ENCODE peak calls at places on chromosomes 3 and 15, in six cellular contexts. One of them, this sample, is unnamed.

GRCh38 chr3:184175506-184175905 is 851 bp downstream of the AP2M1 start:
- DNase-seq in AML-193: no peak
- DNase-seq in anterior cingulate cortex: no peak
- DNase-seq in cortex of kidney: no peak
- DNase-seq in PC-3: no peak
- DNase-seq in T1000: no peak
- DNase-seq in this sample: no peak

GRCh38 chr3:82568776-82569338 is 807.4 kb upstream of the GBE1 start:
- DNase-seq in anterior cingulate cortex: no peak
- DNase-seq in T1000: no peak
- DNase-seq in cortex of kidney: no peak
- DNase-seq in PC-3: no peak
- DNase-seq in AML-193: no peak
- DNase-seq in this sample: no peak

GRCh38 chr3:54891540-54891897 is 36.3 kb downstream of the LRTM1 start:
- DNase-seq in AML-193: no peak
- DNase-seq in PC-3: peak
- DNase-seq in T1000: peak
- DNase-seq in cortex of kidney: no peak
- DNase-seq in anterior cingulate cortex: peak
- DNase-seq in this sample: peak

GRCh38 chr3:9715127-9715526 is 11.5 kb downstream of the CPNE9 start:
- DNase-seq in cortex of kidney: no peak
- DNase-seq in AML-193: no peak
- DNase-seq in PC-3: peak
- DNase-seq in anterior cingulate cortex: no peak
- DNase-seq in T1000: no peak
- DNase-seq in this sample: no peak

GRCh38 chr15:43329222-43329959 is 982 bp downstream of the LCMT2 start:
- DNase-seq in T1000: no peak
- DNase-seq in anterior cingulate cortex: peak
- DNase-seq in AML-193: no peak
- DNase-seq in cortex of kidney: no peak
- DNase-seq in PC-3: no peak
- DNase-seq in this sample: no peak

GRCh38 chr15:48440084-48440483 is 108.9 kb downstream of the DUT start:
- DNase-seq in T1000: no peak
- DNase-seq in cortex of kidney: no peak
- DNase-seq in PC-3: no peak
- DNase-seq in AML-193: no peak
- DNase-seq in anterior cingulate cortex: no peak
- DNase-seq in this sample: no peak

GRCh38 chr3:11538581-11538980 is 105.1 kb downstream of the VGLL4 start:
- DNase-seq in T1000: no peak
- DNase-seq in cortex of kidney: no peak
- DNase-seq in AML-193: no peak
- DNase-seq in PC-3: no peak
- DNase-seq in anterior cingulate cortex: no peak
- DNase-seq in this sample: no peak

GRCh38 chr3:50675179-50676030 is 678 bp downstream of the DOCK3 start:
- DNase-seq in AML-193: no peak
- DNase-seq in PC-3: no peak
- DNase-seq in T1000: no peak
- DNase-seq in cortex of kidney: no peak
- DNase-seq in anterior cingulate cortex: peak
- DNase-seq in this sample: no peak

GRCh38 chr15:34651962-34652725 is 68.7 kb upstream of the GOLGA8B start:
- DNase-seq in anterior cingulate cortex: no peak
- DNase-seq in PC-3: no peak
- DNase-seq in cortex of kidney: no peak
- DNase-seq in T1000: no peak
- DNase-seq in AML-193: no peak
- DNase-seq in this sample: no peak

GRCh38 chr3:32106929-32107362 is 526 bp downstream of the GPD1L start:
- DNase-seq in cortex of kidney: no peak
- DNase-seq in T1000: peak
- DNase-seq in PC-3: peak
- DNase-seq in AML-193: no peak
- DNase-seq in anterior cingulate cortex: no peak
- DNase-seq in this sample: no peak

GRCh38 chr15:39786444-39787056 is 3.9 kb upstream of the FSIP1 start:
- DNase-seq in PC-3: peak
- DNase-seq in T1000: peak
- DNase-seq in AML-193: peak
- DNase-seq in anterior cingulate cortex: peak
- DNase-seq in cortex of kidney: no peak
- DNase-seq in this sample: peak

GRCh38 chr3:12980596-12981290 is 92.5 kb downstream of the IQSEC1 start:
- DNase-seq in AML-193: no peak
- DNase-seq in anterior cingulate cortex: no peak
- DNase-seq in cortex of kidney: no peak
- DNase-seq in PC-3: no peak
- DNase-seq in T1000: no peak
- DNase-seq in this sample: no peak

GRCh38 chr3:133230191-133230590 is 169.7 kb upstream of the BFSP2 start:
- DNase-seq in AML-193: no peak
- DNase-seq in PC-3: no peak
- DNase-seq in cortex of kidney: no peak
- DNase-seq in anterior cingulate cortex: no peak
- DNase-seq in T1000: no peak
- DNase-seq in this sample: no peak

GRCh38 chr3:65516998-65517397 is 521.7 kb downstream of the MAGI1 start:
- DNase-seq in PC-3: no peak
- DNase-seq in T1000: no peak
- DNase-seq in AML-193: no peak
- DNase-seq in cortex of kidney: no peak
- DNase-seq in anterior cingulate cortex: no peak
- DNase-seq in this sample: no peak

GRCh38 chr15:55742927-55743614 is at the start of gene PRTG:
- DNase-seq in anterior cingulate cortex: peak
- DNase-seq in cortex of kidney: no peak
- DNase-seq in T1000: peak
- DNase-seq in PC-3: peak
- DNase-seq in AML-193: no peak
- DNase-seq in this sample: peak

This sample was measured in RCC 7860.